ENCODE peak calls at places on chromosome 15, in ten cellular contexts. One of them, this sample, is unnamed.

GRCh38 chr15:37134699-37135131 is 34.4 kb upstream of the MEIS2 start:
- DNase-seq in gastrocnemius medialis: no peak
- DNase-seq in mucosa of gallbladder: no peak
- DNase-seq in brain microvascular endothelial cell: peak; percentile 37
- DNase-seq in ascending aorta: no peak
- DNase-seq in effector memory CD4-positive, alpha-beta T cell: no peak
- DNase-seq in HT-29: peak; percentile 79
- DNase-seq in globus pallidus: peak; percentile 27
- DNase-seq in HS-27A: peak; percentile 35
- DNase-seq in iPS-NIHi11: peak; percentile 50
- DNase-seq in this sample: peak; percentile 29

GRCh38 chr15:86611392-86612040 is 531.8 kb downstream of the AGBL1 start:
- DNase-seq in gastrocnemius medialis: peak; percentile 63
- DNase-seq in mucosa of gallbladder: no peak
- DNase-seq in brain microvascular endothelial cell: no peak
- DNase-seq in ascending aorta: no peak
- DNase-seq in effector memory CD4-positive, alpha-beta T cell: peak; percentile 4
- DNase-seq in HT-29: peak; percentile 62
- DNase-seq in globus pallidus: no peak
- DNase-seq in HS-27A: no peak
- DNase-seq in iPS-NIHi11: no peak
- DNase-seq in this sample: no peak

GRCh38 chr15:65081758-65082157 is 5.2 kb downstream of the KBTBD13 start:
- DNase-seq in gastrocnemius medialis: no peak
- DNase-seq in mucosa of gallbladder: no peak
- DNase-seq in brain microvascular endothelial cell: no peak
- DNase-seq in ascending aorta: no peak
- DNase-seq in effector memory CD4-positive, alpha-beta T cell: no peak
- DNase-seq in HT-29: no peak
- DNase-seq in globus pallidus: no peak
- DNase-seq in HS-27A: no peak
- DNase-seq in iPS-NIHi11: no peak
- DNase-seq in this sample: no peak

GRCh38 chr15:101090460-101090853 is 161.4 kb downstream of the CHSY1 start:
- DNase-seq in gastrocnemius medialis: no peak
- DNase-seq in mucosa of gallbladder: no peak
- DNase-seq in brain microvascular endothelial cell: no peak
- DNase-seq in ascending aorta: no peak
- DNase-seq in effector memory CD4-positive, alpha-beta T cell: no peak
- DNase-seq in HT-29: no peak
- DNase-seq in globus pallidus: no peak
- DNase-seq in HS-27A: no peak
- DNase-seq in iPS-NIHi11: no peak
- DNase-seq in this sample: no peak

GRCh38 chr15:89554247-89554646 is 21.0 kb upstream of the TICRR start:
- DNase-seq in gastrocnemius medialis: no peak
- DNase-seq in mucosa of gallbladder: no peak
- DNase-seq in brain microvascular endothelial cell: no peak
- DNase-seq in ascending aorta: no peak
- DNase-seq in effector memory CD4-positive, alpha-beta T cell: no peak
- DNase-seq in HT-29: no peak
- DNase-seq in globus pallidus: no peak
- DNase-seq in HS-27A: no peak
- DNase-seq in iPS-NIHi11: no peak
- DNase-seq in this sample: no peak

GRCh38 chr15:84949043-84949442 is 32.6 kb upstream of the PDE8A start:
- DNase-seq in gastrocnemius medialis: no peak
- DNase-seq in mucosa of gallbladder: no peak
- DNase-seq in brain microvascular endothelial cell: peak; percentile 60
- DNase-seq in ascending aorta: no peak
- DNase-seq in effector memory CD4-positive, alpha-beta T cell: no peak
- DNase-seq in HT-29: no peak
- DNase-seq in globus pallidus: no peak
- DNase-seq in HS-27A: no peak
- DNase-seq in iPS-NIHi11: no peak
- DNase-seq in this sample: no peak

GRCh38 chr15:25682349-25682748 is 180.8 kb downstream of the ATP10A start:
- DNase-seq in gastrocnemius medialis: peak; percentile 75
- DNase-seq in mucosa of gallbladder: no peak
- DNase-seq in brain microvascular endothelial cell: no peak
- DNase-seq in ascending aorta: no peak
- DNase-seq in effector memory CD4-positive, alpha-beta T cell: no peak
- DNase-seq in HT-29: no peak
- DNase-seq in globus pallidus: peak; percentile 29
- DNase-seq in HS-27A: no peak
- DNase-seq in iPS-NIHi11: no peak
- DNase-seq in this sample: no peak

GRCh38 chr15:47300035-47300434 is 417.3 kb upstream of the SEMA6D start:
- DNase-seq in gastrocnemius medialis: no peak
- DNase-seq in mucosa of gallbladder: no peak
- DNase-seq in brain microvascular endothelial cell: no peak
- DNase-seq in ascending aorta: no peak
- DNase-seq in effector memory CD4-positive, alpha-beta T cell: no peak
- DNase-seq in HT-29: no peak
- DNase-seq in globus pallidus: no peak
- DNase-seq in HS-27A: no peak
- DNase-seq in iPS-NIHi11: no peak
- DNase-seq in this sample: no peak

GRCh38 chr15:69853572-69853971 is 244.1 kb downstream of the TLE3 start:
- DNase-seq in gastrocnemius medialis: peak; percentile 49
- DNase-seq in mucosa of gallbladder: no peak
- DNase-seq in brain microvascular endothelial cell: peak; percentile 80
- DNase-seq in ascending aorta: no peak
- DNase-seq in effector memory CD4-positive, alpha-beta T cell: no peak
- DNase-seq in HT-29: peak; percentile 34
- DNase-seq in globus pallidus: peak; percentile 23
- DNase-seq in HS-27A: peak; percentile 91
- DNase-seq in iPS-NIHi11: peak; percentile 56
- DNase-seq in this sample: no peak

GRCh38 chr15:37103475-37104071 is 3.2 kb upstream of the MEIS2 start:
- DNase-seq in gastrocnemius medialis: no peak
- DNase-seq in mucosa of gallbladder: no peak
- DNase-seq in brain microvascular endothelial cell: no peak
- DNase-seq in ascending aorta: no peak
- DNase-seq in effector memory CD4-positive, alpha-beta T cell: no peak
- DNase-seq in HT-29: no peak
- DNase-seq in globus pallidus: no peak
- DNase-seq in HS-27A: no peak
- DNase-seq in iPS-NIHi11: no peak
- DNase-seq in this sample: no peak

GRCh38 chr15:59169337-59169736 is 37.3 kb upstream of the LDHAL6B start:
- DNase-seq in gastrocnemius medialis: no peak
- DNase-seq in mucosa of gallbladder: no peak
- DNase-seq in brain microvascular endothelial cell: peak; percentile 55
- DNase-seq in ascending aorta: no peak
- DNase-seq in effector memory CD4-positive, alpha-beta T cell: no peak
- DNase-seq in HT-29: no peak
- DNase-seq in globus pallidus: no peak
- DNase-seq in HS-27A: no peak
- DNase-seq in iPS-NIHi11: no peak
- DNase-seq in this sample: no peak

GRCh38 chr15:67187351-67187854 is 67.1 kb downstream of the AAGAB start:
- DNase-seq in gastrocnemius medialis: peak; percentile 74
- DNase-seq in mucosa of gallbladder: no peak
- DNase-seq in brain microvascular endothelial cell: no peak
- DNase-seq in ascending aorta: no peak
- DNase-seq in effector memory CD4-positive, alpha-beta T cell: no peak
- DNase-seq in HT-29: no peak
- DNase-seq in globus pallidus: no peak
- DNase-seq in HS-27A: no peak
- DNase-seq in iPS-NIHi11: no peak
- DNase-seq in this sample: no peak

GRCh38 chr15:94263341-94264273 is 32.2 kb downstream of the MCTP2 start:
- DNase-seq in gastrocnemius medialis: no peak
- DNase-seq in mucosa of gallbladder: no peak
- DNase-seq in brain microvascular endothelial cell: peak; percentile 9
- DNase-seq in ascending aorta: no peak
- DNase-seq in effector memory CD4-positive, alpha-beta T cell: no peak
- DNase-seq in HT-29: no peak
- DNase-seq in globus pallidus: no peak
- DNase-seq in HS-27A: no peak
- DNase-seq in iPS-NIHi11: no peak
- DNase-seq in this sample: no peak

GRCh38 chr15:65201918-65202317 is 9.4 kb downstream of the CILP start:
- DNase-seq in gastrocnemius medialis: no peak
- DNase-seq in mucosa of gallbladder: no peak
- DNase-seq in brain microvascular endothelial cell: no peak
- DNase-seq in ascending aorta: no peak
- DNase-seq in effector memory CD4-positive, alpha-beta T cell: no peak
- DNase-seq in HT-29: no peak
- DNase-seq in globus pallidus: no peak
- DNase-seq in HS-27A: no peak
- DNase-seq in iPS-NIHi11: peak; percentile 2
- DNase-seq in this sample: no peak

GRCh38 chr15:69324031-69324430 is 25.3 kb downstream of the PAQR5 start:
- DNase-seq in gastrocnemius medialis: no peak
- DNase-seq in mucosa of gallbladder: peak; percentile 54
- DNase-seq in brain microvascular endothelial cell: no peak
- DNase-seq in ascending aorta: no peak
- DNase-seq in effector memory CD4-positive, alpha-beta T cell: no peak
- DNase-seq in HT-29: no peak
- DNase-seq in globus pallidus: no peak
- DNase-seq in HS-27A: no peak
- DNase-seq in iPS-NIHi11: no peak
- DNase-seq in this sample: peak; percentile 26

GRCh38 chr15:88902491-88902835 is 7.1 kb upstream of the HAPLN3 start:
- DNase-seq in gastrocnemius medialis: no peak
- DNase-seq in mucosa of gallbladder: no peak
- DNase-seq in brain microvascular endothelial cell: no peak
- DNase-seq in ascending aorta: peak; percentile 2
- DNase-seq in effector memory CD4-positive, alpha-beta T cell: no peak
- DNase-seq in HT-29: no peak
- DNase-seq in globus pallidus: no peak
- DNase-seq in HS-27A: no peak
- DNase-seq in iPS-NIHi11: no peak
- DNase-seq in this sample: no peak

GRCh38 chr15:63997715-63998442 is 48.4 kb downstream of the DAPK2 start:
- DNase-seq in gastrocnemius medialis: no peak
- DNase-seq in mucosa of gallbladder: no peak
- DNase-seq in brain microvascular endothelial cell: no peak
- DNase-seq in ascending aorta: no peak
- DNase-seq in effector memory CD4-positive, alpha-beta T cell: no peak
- DNase-seq in HT-29: no peak
- DNase-seq in globus pallidus: no peak
- DNase-seq in HS-27A: no peak
- DNase-seq in iPS-NIHi11: no peak
- DNase-seq in this sample: no peak

GRCh38 chr15:36230741-36231140 is 348.7 kb upstream of the CDIN1 start:
- DNase-seq in gastrocnemius medialis: no peak
- DNase-seq in mucosa of gallbladder: no peak
- DNase-seq in brain microvascular endothelial cell: no peak
- DNase-seq in ascending aorta: no peak
- DNase-seq in effector memory CD4-positive, alpha-beta T cell: no peak
- DNase-seq in HT-29: no peak
- DNase-seq in globus pallidus: no peak
- DNase-seq in HS-27A: no peak
- DNase-seq in iPS-NIHi11: no peak
- DNase-seq in this sample: no peak

GRCh38 chr15:76905855-76906254 is 715 bp upstream of the SCAPER start:
- DNase-seq in gastrocnemius medialis: no peak
- DNase-seq in mucosa of gallbladder: no peak
- DNase-seq in brain microvascular endothelial cell: no peak
- DNase-seq in ascending aorta: no peak
- DNase-seq in effector memory CD4-positive, alpha-beta T cell: no peak
- DNase-seq in HT-29: no peak
- DNase-seq in globus pallidus: no peak
- DNase-seq in HS-27A: no peak
- DNase-seq in iPS-NIHi11: peak; percentile 17
- DNase-seq in this sample: no peak

GRCh38 chr15:76198456-76199105 is 112.7 kb downstream of the ETFA start:
- DNase-seq in gastrocnemius medialis: no peak
- DNase-seq in mucosa of gallbladder: no peak
- DNase-seq in brain microvascular endothelial cell: no peak
- DNase-seq in ascending aorta: no peak
- DNase-seq in effector memory CD4-positive, alpha-beta T cell: no peak
- DNase-seq in HT-29: no peak
- DNase-seq in globus pallidus: no peak
- DNase-seq in HS-27A: no peak
- DNase-seq in iPS-NIHi11: no peak
- DNase-seq in this sample: no peak

GRCh38 chr15:67023517-67024321 is 41.7 kb upstream of the SMAD3 start:
- DNase-seq in gastrocnemius medialis: no peak
- DNase-seq in mucosa of gallbladder: no peak
- DNase-seq in brain microvascular endothelial cell: no peak
- DNase-seq in ascending aorta: no peak
- DNase-seq in effector memory CD4-positive, alpha-beta T cell: no peak
- DNase-seq in HT-29: no peak
- DNase-seq in globus pallidus: no peak
- DNase-seq in HS-27A: no peak
- DNase-seq in iPS-NIHi11: no peak
- DNase-seq in this sample: no peak

GRCh38 chr15:82843561-82843960 is 34.1 kb downstream of the WHAMM start:
- DNase-seq in gastrocnemius medialis: no peak
- DNase-seq in mucosa of gallbladder: no peak
- DNase-seq in brain microvascular endothelial cell: no peak
- DNase-seq in ascending aorta: no peak
- DNase-seq in effector memory CD4-positive, alpha-beta T cell: no peak
- DNase-seq in HT-29: no peak
- DNase-seq in globus pallidus: no peak
- DNase-seq in HS-27A: no peak
- DNase-seq in iPS-NIHi11: no peak
- DNase-seq in this sample: no peak